ENCODE peak calls at places on chromosome 1, in six cellular contexts. B is thoracic aorta, P is AG04450, Q is lung, O is pancreas, F is cardiac muscle cell. I is an unnamed sample.

GRCh38 chr1:163069142-163069541 is at the start of gene RGS4:
- DNase-seq in O (no peak), P (peak; percentile 93), Q (no peak), F (peak; percentile 97), B (peak; percentile 12), I (peak; percentile 75)

GRCh38 chr1:201594575-201595245 is 55.8 kb downstream of the NAV1 start:
- DNase-seq in O (no peak), F (peak; percentile 45), Q (no peak), P (no peak), B (no peak), I (no peak)

GRCh38 chr1:51750729-51751128 is 127.8 kb downstream of the NRDC start:
- DNase-seq in O (no peak), B (no peak), Q (no peak), F (peak; percentile 47), P (no peak), I (no peak)

GRCh38 chr1:27488523-27489138 is 1.3 kb downstream of the WASF2 start:
- DNase-seq in Q (no peak), O (no peak), P (no peak), F (peak; percentile 39), B (no peak), I (no peak)

GRCh38 chr1:232193451-232193783 is 436.5 kb downstream of the SIPA1L2 start:
- DNase-seq in P (no peak), B (no peak), F (no peak), O (no peak), Q (no peak), I (no peak)

GRCh38 chr1:246592695-246593094 is 26.4 kb downstream of the CNST start:
- DNase-seq in O (no peak), P (peak; percentile 88), F (peak; percentile 97), B (no peak), Q (no peak), I (peak; percentile 90)

GRCh38 chr1:174433451-174433850 is 14.3 kb upstream of the GPR52 start:
- DNase-seq in Q (no peak), O (no peak), F (peak; percentile 14), B (no peak), P (peak; percentile 66), I (peak; percentile 7)

GRCh38 chr1:21818661-21819060 is 6.6 kb downstream of the LDLRAD2 start:
- DNase-seq in B (no peak), O (no peak), F (peak; percentile 33), P (no peak), Q (no peak), I (no peak)

GRCh38 chr1:209675567-209676154 is 449 bp downstream of the G0S2 start:
- DNase-seq in O (peak; percentile 46), Q (no peak), F (peak; percentile 54), P (no peak), B (no peak), I (no peak)

GRCh38 chr1:219385786-219386427 is 212.2 kb downstream of the LYPLAL1 start:
- DNase-seq in Q (peak; percentile 46), P (no peak), F (peak; percentile 76), B (no peak), O (peak; percentile 47), I (no peak)

GRCh38 chr1:89523597-89524368 is 846 bp upstream of the LRRC8B start:
- DNase-seq in P (no peak), O (no peak), F (peak; percentile 48), Q (no peak), B (no peak), I (no peak)

GRCh38 chr1:18302788-18303413 is 177.8 kb upstream of the KLHDC7A start:
- DNase-seq in P (no peak), B (no peak), O (no peak), Q (no peak), F (no peak), I (no peak)

GRCh38 chr1:115398745-115399144 is 60.7 kb upstream of the NGF start:
- DNase-seq in Q (no peak), P (no peak), B (no peak), F (no peak), O (no peak), I (no peak)

GRCh38 chr1:174165471-174166137 is 6.3 kb downstream of the RABGAP1L start:
- DNase-seq in Q (no peak), B (no peak), P (no peak), F (peak; percentile 23), O (no peak), I (no peak)

GRCh38 chr1:109478806-109479205 is 4.9 kb upstream of the ATXN7L2 start:
- DNase-seq in Q (no peak), P (no peak), O (no peak), F (no peak), B (no peak), I (no peak)

GRCh38 chr1:65471213-65471833 is 50.9 kb downstream of the LEPR start:
- DNase-seq in Q (no peak), O (no peak), B (no peak), F (peak; percentile 16), P (no peak), I (no peak)

GRCh38 chr1:210232524-210233215 is at the start of gene SERTAD4:
- DNase-seq in O (peak; percentile 43), F (peak; percentile 46), B (no peak), Q (peak; percentile 70), P (no peak), I (no peak)

GRCh38 chr1:56686171-56686570 is 41.1 kb downstream of the PRKAA2 start:
- DNase-seq in B (no peak), Q (no peak), F (no peak), P (peak; percentile 15), O (no peak), I (no peak)

GRCh38 chr1:172487550-172487949 is 43.7 kb upstream of the PIGC start:
- DNase-seq in B (no peak), P (no peak), Q (no peak), F (no peak), O (no peak), I (no peak)

GRCh38 chr1:81699234-81699633 is 101.5 kb upstream of the ADGRL2 start:
- DNase-seq in Q (no peak), B (no peak), P (no peak), F (peak; percentile 54), O (no peak), I (no peak)

GRCh38 chr1:94301186-94301585 is 63.8 kb upstream of the ARHGAP29 start:
- DNase-seq in O (no peak), F (no peak), Q (no peak), B (no peak), P (no peak), I (no peak)

GRCh38 chr1:167071286-167071685 is 18.9 kb downstream of the GPA33 start:
- DNase-seq in P (no peak), F (no peak), Q (no peak), B (no peak), O (no peak), I (no peak)

GRCh38 chr1:241964550-241965241 is 7.1 kb downstream of the BECN2 start:
- DNase-seq in P (no peak), Q (no peak), O (no peak), F (no peak), B (no peak), I (no peak)

GRCh38 chr1:43873851-43874250 is 59.8 kb upstream of the ARTN start:
- DNase-seq in Q (no peak), F (no peak), B (no peak), P (no peak), O (no peak), I (no peak)

GRCh38 chr1:43867946-43868740 is 65.5 kb upstream of the ARTN start:
- DNase-seq in P (no peak), F (peak; percentile 82), Q (no peak), O (no peak), B (no peak), I (no peak)

GRCh38 chr1:43868741-43869067 is 64.9 kb upstream of the ARTN start:
- DNase-seq in F (peak; percentile 95), B (no peak), Q (no peak), P (peak; percentile 66), O (no peak), I (no peak)

GRCh38 chr1:43872280-43872679 is 61.3 kb upstream of the ARTN start:
- DNase-seq in F (no peak), O (no peak), P (no peak), B (no peak), Q (no peak), I (no peak)

GRCh38 chr1:43870306-43870705 is 63.3 kb upstream of the ARTN start:
- DNase-seq in B (no peak), O (no peak), Q (no peak), F (no peak), P (no peak), I (no peak)
- H3K27me3 ChIP-seq in B (no peaks in the 10 kb centered on the region), O (no peaks in the 10 kb centered on the region), Q (no peaks in the 10 kb centered on the region), F (no peaks in the 10 kb centered on the region), P (no peaks in the 10 kb centered on the region), I (no peaks in the 10 kb centered on the region)

GRCh38 chr1:17116643-17117042 is 2.6 kb downstream of the PADI2 start:
- DNase-seq in F (no peak), Q (no peak), B (no peak), P (no peak), O (no peak), I (no peak)

GRCh38 chr1:17117451-17118265 is 1.6 kb downstream of the PADI2 start:
- DNase-seq in O (peak; percentile 73), Q (no peak), P (no peak), B (no peak), F (no peak), I (no peak)

GRCh38 chr1:17118706-17119075 is 560 bp downstream of the PADI2 start:
- DNase-seq in O (no peak), Q (no peak), F (no peak), B (no peak), P (no peak), I (no peak)

GRCh38 chr1:17119076-17119743 is at the start of gene PADI2:
- DNase-seq in Q (peak; percentile 75), B (no peak), O (peak; percentile 85), F (peak; percentile 54), P (no peak), I (no peak)

GRCh38 chr1:17118268-17118667 is 983 bp downstream of the PADI2 start:
- DNase-seq in P (no peak), F (no peak), Q (no peak), B (no peak), O (no peak), I (no peak)
- H3K27me3 ChIP-seq in P (peaks cover 50% of the 10 kb centered on the region), F (peaks cover 53% of the 10 kb centered on the region), Q (no peaks in the 10 kb centered on the region), B (peaks cover 5% of the 10 kb centered on the region), O (no peaks in the 10 kb centered on the region), I (peaks cover 27% of the 10 kb centered on the region)

DNA sequence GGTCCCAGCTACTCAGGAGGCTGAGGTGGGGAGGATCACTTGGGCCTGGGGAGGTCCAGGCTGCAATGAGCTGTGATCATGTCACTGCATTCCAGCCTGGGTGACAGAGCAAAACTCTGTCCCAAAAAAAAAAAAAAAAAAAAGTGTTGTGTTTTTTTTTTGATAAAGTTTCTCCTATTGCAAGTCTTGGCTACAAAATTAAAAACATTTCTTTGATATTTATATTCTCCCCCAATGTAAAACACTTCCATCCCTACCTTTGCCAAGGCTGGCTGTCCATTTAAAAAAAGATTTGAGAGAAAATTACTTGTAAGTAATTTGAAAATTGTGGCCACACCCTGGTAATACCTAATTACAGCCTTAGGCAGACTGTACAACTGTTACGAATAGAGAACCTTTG is 11.3 kb downstream of the ZNF436 start:
- DNase-seq in O (no peak), P (no peak), F (no peak), Q (no peak), B (no peak), I (no peak)
- H3K27me3 ChIP-seq in O (no peaks in the 10 kb centered on the region), P (no peaks in the 10 kb centered on the region), F (peaks cover 20% of the 10 kb centered on the region), Q (no peaks in the 10 kb centered on the region), B (no peaks in the 10 kb centered on the region), I (no peaks in the 10 kb centered on the region)

DNA sequence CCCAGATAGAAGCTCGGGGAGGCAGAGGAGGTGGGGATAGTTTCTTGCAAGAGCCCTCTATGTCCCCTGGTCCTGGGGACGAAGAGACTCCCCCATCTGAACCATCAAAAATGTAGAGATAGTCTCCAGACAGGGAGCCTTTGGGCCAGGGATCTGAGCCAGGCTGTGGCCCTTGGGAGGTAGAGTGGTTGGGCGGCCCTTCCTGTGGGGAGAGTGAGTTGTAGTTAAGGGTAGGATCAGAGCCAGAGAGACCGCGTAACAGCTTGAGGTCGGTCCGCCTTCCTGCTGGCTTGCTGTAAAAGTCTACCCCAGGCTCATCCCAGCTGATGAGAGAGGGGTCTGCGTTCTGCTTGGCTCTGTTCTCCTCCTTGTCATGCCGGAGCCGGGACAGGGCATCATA is 25.3 kb downstream of the PIK3C2B start:
- DNase-seq in B (no peak), Q (no peak), O (no peak), F (peak; percentile 62), P (no peak), I (no peak)
- H3K27me3 ChIP-seq in B (no peaks in the 10 kb centered on the region), Q (no peaks in the 10 kb centered on the region), O (no peaks in the 10 kb centered on the region), F (no peaks in the 10 kb centered on the region), P (peaks cover 1% of the 10 kb centered on the region), I (no peaks in the 10 kb centered on the region)